ENCODE peak calls at places on chromosomes 3 and 15, in five cellular contexts. L is NT2/D1, J is HEK293T, I is HepG2, Z is H1. U is an unnamed sample.

GRCh38 chr3:23035927-23036640 is 167.0 kb upstream of the UBE2E2 start:
- DNase-seq in L (peak), J (no peak), I (peak), Z (no peak), U (no peak)

GRCh38 chr3:126342991-126343661 is 14.1 kb downstream of the KLF15 start:
- DNase-seq in L (peak), J (peak), I (peak), Z (no peak), U (no peak)

GRCh38 chr3:168885028-168885427 is 778.5 kb downstream of the MECOM start:
- DNase-seq in L (no peak), J (no peak), I (no peak), Z (no peak), U (no peak)

GRCh38 chr15:90750186-90750585 is 33.0 kb downstream of the BLM start:
- DNase-seq in L (no peak), J (no peak), I (no peak), Z (no peak), U (no peak)

GRCh38 chr3:99118381-99118780 is 216.9 kb upstream of the DCBLD2 start:
- DNase-seq in L (no peak), J (no peak), I (no peak), Z (no peak), U (no peak)

GRCh38 chr15:77632760-77633133 is at the start of gene LINGO1:
- DNase-seq in L (no peak), J (peak), I (no peak), Z (no peak), U (no peak)

GRCh38 chr15:62494144-62494543 is 329.1 kb upstream of the C2CD4B start:
- DNase-seq in L (no peak), J (no peak), I (no peak), Z (no peak), U (no peak)

GRCh38 chr3:127171320-127171719 is 21.6 kb upstream of the PRR23E start:
- DNase-seq in L (no peak), J (no peak), I (no peak), Z (no peak), U (no peak)

GRCh38 chr3:142087676-142088075 is 61.7 kb downstream of the TFDP2 start:
- DNase-seq in L (no peak), J (no peak), I (no peak), Z (no peak), U (no peak)

GRCh38 chr3:135018171-135018923 is 223.3 kb downstream of the EPHB1 start:
- DNase-seq in L (no peak), J (no peak), I (no peak), Z (no peak), U (no peak)

GRCh38 chr3:186386883-186387560 is 25.0 kb upstream of the DGKG start:
- DNase-seq in L (no peak), J (no peak), I (no peak), Z (no peak), U (no peak)

GRCh38 chr3:103002447-103002846 is 567.6 kb downstream of the ZPLD1 start:
- DNase-seq in L (no peak), J (no peak), I (no peak), Z (no peak), U (no peak)

GRCh38 chr3:136787226-136787793 is 31.6 kb upstream of the SLC35G2 start:
- DNase-seq in L (no peak), J (no peak), I (peak), Z (no peak), U (no peak)

GRCh38 chr3:52106951-52107611 is 47.1 kb downstream of the POC1A start:
- DNase-seq in L (no peak), J (no peak), I (no peak), Z (no peak), U (no peak)

GRCh38 chr3:36362973-36363372 is 17.3 kb upstream of the STAC start:
- DNase-seq in L (no peak), J (no peak), I (peak), Z (no peak), U (no peak)

GRCh38 chr3:102614580-102614979 is 179.8 kb downstream of the ZPLD1 start:
- DNase-seq in L (no peak), J (no peak), I (no peak), Z (no peak), U (no peak)

GRCh38 chr15:57931570-57931969 is 133.9 kb downstream of the ALDH1A2 start:
- DNase-seq in L (no peak), J (no peak), I (no peak), Z (no peak), U (no peak)

GRCh38 chr15:51172190-51172589 is 77.5 kb upstream of the TNFAIP8L3 start:
- DNase-seq in L (no peak), J (no peak), I (no peak), Z (no peak), U (no peak)

DNA sequence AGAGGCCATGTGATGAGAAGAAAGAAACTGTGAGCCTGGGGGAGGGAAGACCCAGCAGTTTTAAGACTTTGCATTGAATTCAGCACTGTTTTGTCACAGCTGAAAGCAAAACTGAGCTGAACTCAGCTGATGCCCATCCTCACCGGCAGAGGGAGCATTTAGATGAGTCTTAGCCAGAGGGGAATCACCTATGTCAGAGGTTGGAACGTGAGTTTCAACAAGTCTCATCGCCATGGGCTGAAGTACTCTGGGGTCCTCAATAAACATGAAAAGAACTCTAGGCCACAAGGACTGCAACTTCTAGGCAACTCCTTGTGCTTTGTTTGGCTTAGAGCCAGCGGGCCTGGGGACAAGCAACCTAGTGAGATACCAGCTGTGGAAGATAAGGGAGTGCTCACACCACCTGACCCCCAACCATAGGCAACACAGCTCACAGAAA is 324.5 kb downstream of the TBL1XR1 start:
- DNase-seq in L (peak), J (peak), I (peak), Z (peak), U (peak)
- TF ChIP-seq SUZ12 in L (no peak), J (no peak), I (no peak), Z (no peak), U (no peak)

GRCh38 chr3:8854656-8855055 is 85.2 kb upstream of the OXTR start:
- DNase-seq in L (no peak), J (no peak), I (no peak), Z (no peak), U (no peak)
- TF ChIP-seq SUZ12 in L (no peak), J (no peak), I (no peak), Z (no peak), U (no peak)

GRCh38 chr3:144011251-144011799 is 39.7 kb downstream of the DIPK2A start:
- DNase-seq in L (no peak), J (no peak), I (no peak), Z (no peak), U (no peak)
- TF ChIP-seq SUZ12 in L (no peak), J (no peak), I (no peak), Z (no peak), U (no peak)

GRCh38 chr3:14524311-14524711 is 15.8 kb downstream of the GRIP2 start:
- DNase-seq in L (no peak), J (no peak), I (no peak), Z (no peak), U (no peak)

GRCh38 chr3:14531856-14532395 is 8.2 kb downstream of the GRIP2 start:
- DNase-seq in L (no peak), J (no peak), I (no peak), Z (no peak), U (no peak)

GRCh38 chr3:14525685-14526631 is 14.2 kb downstream of the GRIP2 start:
- DNase-seq in L (no peak), J (no peak), I (no peak), Z (no peak), U (no peak)

GRCh38 chr3:14524920-14525660 is 15.1 kb downstream of the GRIP2 start:
- DNase-seq in L (no peak), J (no peak), I (no peak), Z (no peak), U (no peak)

DNA sequence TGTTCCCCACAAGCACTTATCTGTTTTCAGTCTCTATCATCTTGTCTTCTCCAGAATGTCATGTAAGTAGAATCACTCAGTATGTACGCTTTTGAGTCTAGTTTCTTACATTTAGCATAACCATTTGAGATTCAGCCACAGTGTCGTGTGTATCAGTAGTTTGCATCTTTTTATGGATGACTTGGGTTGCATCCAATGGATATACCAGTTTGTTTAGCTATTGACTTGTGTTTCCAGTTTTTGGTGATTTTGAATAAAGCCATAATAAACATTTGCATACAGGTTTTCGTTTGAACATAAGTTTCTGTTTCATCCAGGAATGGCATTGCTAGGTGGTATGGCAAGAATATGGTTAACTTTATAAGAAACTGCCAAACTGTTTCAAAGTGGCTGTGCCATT is 12.1 kb downstream of the GRIP2 start:
- DNase-seq in L (no peak), J (no peak), I (no peak), Z (no peak), U (no peak)
- TF ChIP-seq SUZ12 in L (no peak), J (no peak), I (no peak), Z (no peak), U (no peak)

DNA sequence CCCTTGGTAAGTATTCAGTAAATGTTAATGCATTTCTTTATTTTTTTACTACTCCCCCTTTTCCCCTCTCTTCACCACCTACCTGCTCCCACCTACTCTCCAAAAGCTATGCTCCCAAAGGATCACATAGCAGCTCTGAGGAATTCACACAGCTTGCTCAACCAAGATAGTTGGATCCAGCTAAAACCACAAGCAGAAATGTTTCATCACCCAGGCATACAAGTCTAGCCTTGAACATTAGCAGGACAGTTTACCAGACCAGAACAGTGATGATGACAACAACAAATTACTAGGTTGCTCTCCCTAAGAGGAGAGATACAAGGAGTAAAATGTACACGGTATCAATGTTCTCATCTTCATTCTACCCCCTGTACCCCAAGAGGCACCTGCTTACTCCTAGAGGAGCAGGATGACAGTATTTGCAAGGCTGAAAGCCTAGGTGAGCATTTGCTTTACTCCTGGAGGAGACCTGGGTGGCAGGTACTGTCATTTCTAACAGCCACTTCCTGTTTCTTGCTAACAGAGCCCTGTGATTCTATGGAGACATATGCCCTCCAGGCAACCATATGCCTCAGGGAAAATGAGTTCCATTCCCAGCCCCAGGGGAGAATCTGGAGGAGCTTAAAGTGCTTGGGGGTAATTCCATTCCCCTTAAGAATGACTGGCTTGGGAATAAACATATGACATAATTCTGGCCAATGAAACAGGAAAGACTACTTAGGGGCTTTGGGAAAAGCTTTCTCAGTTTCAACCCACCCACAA is 237.5 kb downstream of the NTRK3 start:
- DNase-seq in L (no peak), J (no peak), I (no peak), Z (no peak), U (no peak)
- TF ChIP-seq SUZ12 in L (no peak), J (no peak), I (no peak), Z (no peak), U (no peak)

U was measured in GM12878.